ENCODE peak calls at places on chromosomes 16 and 17, in five cellular contexts. O is GM20000; F is NCI-H460; G is glomerular endothelial cell; A is stimulated activated CD4-positive, alpha-beta T cell treated with anti-CD3 and anti-CD28 coated beads, Interleukin-12 subunit alpha, Interleukin-12 subunit beta, amount 100 ng/mL, for 24 hours. B is an unnamed sample.

GRCh38 chr17:4256952-4257351 is 6.8 kb downstream of the ANKFY1 start:
- DNase-seq in O (no peak), F (no peak), G (no peak), A (no peak), B (no peak)

GRCh38 chr17:64091116-64091515 is 38.8 kb downstream of the ERN1 start:
- DNase-seq in O (peak; percentile 36), F (no peak), G (no peak), A (no peak), B (no peak)

GRCh38 chr17:41796066-41796895 is 9.8 kb upstream of the JUP start:
- DNase-seq in O (no peak), F (no peak), G (no peak), A (no peak), B (no peak)

GRCh38 chr16:58045096-58045495 is 19.5 kb downstream of the MMP15 start:
- DNase-seq in O (no peak), F (no peak), G (no peak), A (no peak), B (no peak)

GRCh38 chr16:23357761-23358290 is 55.7 kb downstream of the SCNN1B start:
- DNase-seq in O (no peak), F (no peak), G (no peak), A (no peak), B (peak; percentile 56)

GRCh38 chr16:77297996-77298637 is 98.9 kb downstream of the SYCE1L start:
- DNase-seq in O (no peak), F (no peak), G (no peak), A (no peak), B (no peak)

GRCh38 chr17:68697850-68698313 is 96.7 kb upstream of the FAM20A start:
- DNase-seq in O (no peak), F (peak; percentile 77), G (no peak), A (no peak), B (no peak)

GRCh38 chr17:42720996-42721583 is 23.8 kb downstream of the EZH1 start:
- DNase-seq in O (peak; percentile 77), F (peak; percentile 63), G (peak; percentile 68), A (no peak), B (no peak)

GRCh38 chr16:23509763-23510153 is 536 bp downstream of the GGA2 start:
- DNase-seq in O (peak; percentile 45), F (no peak), G (no peak), A (peak; percentile 10), B (peak; percentile 80)

GRCh38 chr17:40916366-40916765 is 21.1 kb downstream of the KRT23 start:
- DNase-seq in O (no peak), F (no peak), G (no peak), A (no peak), B (no peak)

GRCh38 chr16:87129771-87130170 is 187.4 kb downstream of the C16orf95 start:
- DNase-seq in O (no peak), F (no peak), G (no peak), A (no peak), B (peak; percentile 34)

GRCh38 chr17:79803997-79804855 is 7.3 kb upstream of the CBX8 start:
- DNase-seq in O (peak; percentile 83), F (no peak), G (no peak), A (peak; percentile 69), B (no peak)

GRCh38 chr17:32350662-32351418 is 883 bp downstream of the ZNF207 start:
- DNase-seq in O (peak; percentile 49), F (peak; percentile 16), G (no peak), A (peak; percentile 20), B (no peak)

GRCh38 chr16:50616386-50616785 is 64.7 kb downstream of the SNX20 start:
- DNase-seq in O (no peak), F (no peak), G (no peak), A (no peak), B (no peak)

GRCh38 chr16:86457621-86458456 is 52.5 kb upstream of the FOXF1 start:
- DNase-seq in O (no peak), F (no peak), G (no peak), A (no peak), B (no peak)

GRCh38 chr16:85750827-85751641 is at the start of gene C16orf74:
- DNase-seq in O (peak; percentile 89), F (peak; percentile 34), G (no peak), A (no peak), B (no peak)

GRCh38 chr17:48335858-48336500 is 94.0 kb downstream of the SKAP1 start:
- DNase-seq in O (peak; percentile 25), F (peak; percentile 56), G (peak; percentile 75), A (no peak), B (no peak)

GRCh38 chr17:731943-732787 is at the start of gene TLCD3A:
- DNase-seq in O (peak; percentile 94), F (peak; percentile 43), G (no peak), A (peak; percentile 49), B (peak; percentile 88)

GRCh38 chr17:50210249-50211225 is 9.1 kb upstream of the COL1A1 start:
- DNase-seq in O (no peak), F (no peak), G (no peak), A (no peak), B (peak; percentile 96)

GRCh38 chr16:58306327-58306726 is 11.5 kb upstream of the PRSS54 start:
- DNase-seq in O (no peak), F (peak; percentile 16), G (no peak), A (peak; percentile 47), B (no peak)

GRCh38 chr17:62600805-62601204 is 26.7 kb upstream of the MRC2 start:
- DNase-seq in O (no peak), F (no peak), G (no peak), A (no peak), B (no peak)

GRCh38 chr16:56042416-56042815 is 148.9 kb upstream of the GNAO1 start:
- DNase-seq in O (no peak), F (no peak), G (no peak), A (no peak), B (no peak)

GRCh38 chr17:58371300-58371950 is 19.4 kb upstream of the SUPT4H1 start:
- DNase-seq in O (no peak), F (no peak), G (no peak), A (no peak), B (no peak)

GRCh38 chr17:39800540-39800939 is 62.8 kb downstream of the GRB7 start:
- DNase-seq in O (peak; percentile 34), F (no peak), G (no peak), A (peak; percentile 26), B (no peak)

GRCh38 chr17:74694081-74694480 is 18.6 kb downstream of the CD300LF start:
- DNase-seq in O (no peak), F (no peak), G (no peak), A (no peak), B (no peak)

GRCh38 chr16:50547944-50548658 is at the start of gene NKD1:
- DNase-seq in O (peak; percentile 97), F (peak; percentile 38), G (no peak), A (peak; percentile 52), B (peak; percentile 89)

GRCh38 chr17:3049705-3050295 is 13.6 kb downstream of the OR1D5 start:
- DNase-seq in O (no peak), F (no peak), G (no peak), A (no peak), B (no peak)

GRCh38 chr17:44187131-44187899 is 543 bp downstream of the TMUB2 start:
- DNase-seq in O (no peak), F (no peak), G (no peak), A (no peak), B (no peak)

GRCh38 chr16:81137012-81137335 is 40.8 kb upstream of the GCSH start:
- DNase-seq in O (no peak), F (peak; percentile 11), G (no peak), A (no peak), B (no peak)

GRCh38 chr17:54864636-54865420 is 35.8 kb upstream of the TOM1L1 start:
- DNase-seq in O (no peak), F (no peak), G (no peak), A (no peak), B (no peak)

GRCh38 chr16:56108724-56109123 is 82.6 kb upstream of the GNAO1 start:
- DNase-seq in O (no peak), F (no peak), G (no peak), A (no peak), B (no peak)

GRCh38 chr17:2924211-2924610 is 128.0 kb downstream of the RAP1GAP2 start:
- DNase-seq in O (no peak), F (no peak), G (no peak), A (no peak), B (no peak)

GRCh38 chr16:6955303-6955702 is 377.3 kb upstream of the RBFOX1 start:
- DNase-seq in O (no peak), F (no peak), G (no peak), A (no peak), B (no peak)

GRCh38 chr16:66477028-66477515 is 50.0 kb downstream of the BEAN1 start:
- DNase-seq in O (no peak), F (no peak), G (no peak), A (no peak), B (no peak)

GRCh38 chr17:66200685-66201092 is 8.8 kb upstream of the CEP112 start:
- DNase-seq in O (no peak), F (peak; percentile 70), G (no peak), A (peak; percentile 49), B (no peak)

GRCh38 chr17:79624658-79625478 is 14.0 kb upstream of the RBFOX3 start:
- DNase-seq in O (no peak), F (no peak), G (no peak), A (no peak), B (peak; percentile 49)

GRCh38 chr17:9240659-9241370 is 219.5 kb downstream of the NTN1 start:
- DNase-seq in O (no peak), F (no peak), G (no peak), A (no peak), B (peak; percentile 92)

B was measured in posterior vena cava.